ENCODE peak calls at places on chromosomes 3 and 15, in ten cellular contexts. Y is transverse colon; F is hypothalamus; M is activated CD4-positive, alpha-beta T cell treated with anti-CD3 and anti-CD28 coated beads, Interleukin-2, amount 10 ng/mL, durations not matched to agents 7 days and 5 days; U is HCT116; D is GM23338; P is RWPE2; N is stimulated activated CD4-positive, alpha-beta T cell treated with anti-CD3 and anti-CD28 coated beads, Interleukin-2, amount 100 ng/mL, for 48 hours; C is fibroblast of the conjunctiva; L is skeletal muscle cell. O is an unnamed sample.

GRCh38 chr3:99683465-99683864 is 45.1 kb downstream of the COL8A1 start:
- DNase-seq in Y (no peak), F (no peak), M (no peak), U (no peak), D (no peak), P (no peak), N (no peak), C (no peak), L (no peak), O (no peak)

GRCh38 chr3:194482196-194482593 is 4.6 kb downstream of the ATP13A3 start:
- DNase-seq in Y (no peak), F (no peak), M (no peak), U (no peak), D (no peak), P (no peak), N (no peak), C (no peak), L (no peak), O (no peak)

GRCh38 chr3:112676659-112677234 is 35.8 kb upstream of the CCDC80 start:
- DNase-seq in Y (peak; percentile 56), F (no peak), M (peak; percentile 92), U (peak; percentile 59), D (peak; percentile 51), P (peak; percentile 93), N (peak; percentile 75), C (peak; percentile 86), L (peak; percentile 99), O (peak; percentile 80)

GRCh38 chr15:98548172-98548971 is 100.0 kb upstream of the IGF1R start:
- DNase-seq in Y (peak; percentile 56), F (peak; percentile 18), M (peak; percentile 16), U (no peak), D (peak; percentile 92), P (peak; percentile 84), N (peak; percentile 44), C (peak; percentile 65), L (peak; percentile 26), O (no peak)

GRCh38 chr3:146543461-146544012 is 870 bp downstream of the PLSCR1 start:
- DNase-seq in Y (no peak), F (no peak), M (no peak), U (no peak), D (no peak), P (no peak), N (no peak), C (no peak), L (no peak), O (no peak)

GRCh38 chr3:152069871-152070270 is 196.4 kb downstream of the SUCNR1 start:
- DNase-seq in Y (no peak), F (no peak), M (no peak), U (no peak), D (no peak), P (no peak), N (no peak), C (no peak), L (no peak), O (no peak)

GRCh38 chr3:139006051-139006716 is at the start of gene PRR23A:
- DNase-seq in Y (no peak), F (no peak), M (no peak), U (no peak), D (no peak), P (no peak), N (no peak), C (no peak), L (no peak), O (no peak)

GRCh38 chr3:133487920-133488540 is 85.5 kb upstream of the CDV3 start:
- DNase-seq in Y (no peak), F (no peak), M (peak; percentile 53), U (no peak), D (peak; percentile 51), P (no peak), N (peak; percentile 59), C (no peak), L (no peak), O (no peak)

O was measured in GM20000.